ENCODE peak calls at places on chromosomes 11 and 22, in four cellular contexts. One of them, this sample, is unnamed.

GRCh38 chr22:32058656-32059280 is 15.7 kb downstream of the SLC5A1 start:
- DNase-seq in endothelial cell of umbilical vein: no peak
- DNase-seq in GM04503: peak
- DNase-seq in T-helper 9 cell: no peak
- DNase-seq in this sample: no peak

GRCh38 chr22:50269573-50270301 is 443 bp downstream of the MAPK11 start:
- DNase-seq in endothelial cell of umbilical vein: peak
- DNase-seq in GM04503: no peak
- DNase-seq in T-helper 9 cell: peak
- DNase-seq in this sample: peak

GRCh38 chr22:27810566-27810965 is 9.0 kb upstream of the MN1 start:
- DNase-seq in endothelial cell of umbilical vein: no peak
- DNase-seq in GM04503: no peak
- DNase-seq in T-helper 9 cell: no peak
- DNase-seq in this sample: peak

GRCh38 chr11:122933434-122933833 is 48.2 kb downstream of the BSX start:
- DNase-seq in endothelial cell of umbilical vein: no peak
- DNase-seq in GM04503: peak
- DNase-seq in T-helper 9 cell: no peak
- DNase-seq in this sample: no peak

GRCh38 chr11:33391893-33392251 is 134.7 kb downstream of the HIPK3 start:
- DNase-seq in endothelial cell of umbilical vein: no peak
- DNase-seq in GM04503: no peak
- DNase-seq in T-helper 9 cell: no peak
- DNase-seq in this sample: no peak

GRCh38 chr11:113675565-113675964 is 30.5 kb downstream of the TMPRSS5 start:
- DNase-seq in endothelial cell of umbilical vein: no peak
- DNase-seq in GM04503: no peak
- DNase-seq in T-helper 9 cell: no peak
- DNase-seq in this sample: no peak

GRCh38 chr11:126083829-126084607 is 21.4 kb upstream of the CDON start:
- DNase-seq in endothelial cell of umbilical vein: no peak
- DNase-seq in GM04503: no peak
- DNase-seq in T-helper 9 cell: no peak
- DNase-seq in this sample: peak

GRCh38 chr11:28938091-28938490 is 829.9 kb downstream of the METTL15 start:
- DNase-seq in endothelial cell of umbilical vein: no peak
- DNase-seq in GM04503: no peak
- DNase-seq in T-helper 9 cell: no peak
- DNase-seq in this sample: no peak

GRCh38 chr11:35629914-35630313 is 11.7 kb downstream of the FJX1 start:
- DNase-seq in endothelial cell of umbilical vein: peak
- DNase-seq in GM04503: peak
- DNase-seq in T-helper 9 cell: no peak
- DNase-seq in this sample: peak

GRCh38 chr11:120306519-120307242 is 18.4 kb upstream of the TLCD5 start:
- DNase-seq in endothelial cell of umbilical vein: peak
- DNase-seq in GM04503: peak
- DNase-seq in T-helper 9 cell: no peak
- DNase-seq in this sample: peak

GRCh38 chr11:103013426-103013825 is 57.9 kb upstream of the MMP13 start:
- DNase-seq in endothelial cell of umbilical vein: no peak
- DNase-seq in GM04503: no peak
- DNase-seq in T-helper 9 cell: no peak
- DNase-seq in this sample: no peak

GRCh38 chr11:108223449-108224149 is 732 bp downstream of the ATM start:
- DNase-seq in endothelial cell of umbilical vein: no peak
- DNase-seq in GM04503: no peak
- DNase-seq in T-helper 9 cell: no peak
- DNase-seq in this sample: no peak

GRCh38 chr11:15660496-15660895 is 545.8 kb downstream of the INSC start:
- DNase-seq in endothelial cell of umbilical vein: no peak
- DNase-seq in GM04503: no peak
- DNase-seq in T-helper 9 cell: no peak
- DNase-seq in this sample: no peak

GRCh38 chr11:82731691-82732277 is 1.9 kb downstream of the FAM181B start:
- DNase-seq in endothelial cell of umbilical vein: no peak
- DNase-seq in GM04503: no peak
- DNase-seq in T-helper 9 cell: no peak
- DNase-seq in this sample: no peak

GRCh38 chr22:24801906-24802504 is 4.0 kb upstream of the SGSM1 start:
- DNase-seq in endothelial cell of umbilical vein: no peak
- DNase-seq in GM04503: no peak
- DNase-seq in T-helper 9 cell: no peak
- DNase-seq in this sample: no peak

GRCh38 chr22:41576877-41577276 is 12.8 kb downstream of the PMM1 start:
- DNase-seq in endothelial cell of umbilical vein: peak
- DNase-seq in GM04503: no peak
- DNase-seq in T-helper 9 cell: peak
- DNase-seq in this sample: peak

GRCh38 chr11:111724615-111725129 is 41.5 kb downstream of the PPP2R1B start:
- DNase-seq in endothelial cell of umbilical vein: no peak
- DNase-seq in GM04503: no peak
- DNase-seq in T-helper 9 cell: no peak
- DNase-seq in this sample: no peak

GRCh38 chr11:121802542-121802941 is 313.5 kb downstream of the BLID start:
- DNase-seq in endothelial cell of umbilical vein: no peak
- DNase-seq in GM04503: no peak
- DNase-seq in T-helper 9 cell: no peak
- DNase-seq in this sample: no peak

GRCh38 chr22:19469421-19469820 is 9.6 kb downstream of the UFD1 start:
- DNase-seq in endothelial cell of umbilical vein: no peak
- DNase-seq in GM04503: no peak
- DNase-seq in T-helper 9 cell: no peak
- DNase-seq in this sample: no peak

This sample was measured in A673.